ENCODE peak calls at places on chromosome 16, in nine cellular contexts. C is fibroblast of pulmonary artery; E is foreskin keratinocyte; F is CD4-positive, CD25-positive, alpha-beta regulatory T cell; L is mucosa of gallbladder; M is NCI-H2029 treated with DMSO at 0.1 percent for 48 hours; D is GM23248; N is HEK293T; W is A549. I is an unnamed sample.

GRCh38 chr16:78761427-78761826 is 662.0 kb downstream of the WWOX start:
- DNase-seq in M (no peak), D (no peak), N (no peak), L (no peak), C (no peak), E (no peak), F (no peak), W (no peak), I (no peak)

GRCh38 chr16:85321856-85322271 is 209.6 kb upstream of the CIBAR2 start:
- DNase-seq in M (no peak), C (peak; percentile 96), E (no peak), L (peak; percentile 88), N (no peak), F (no peak), W (no peak), D (peak; percentile 96), I (no peak)

GRCh38 chr16:78184554-78185183 is 85.2 kb downstream of the WWOX start:
- DNase-seq in L (no peak), D (peak; percentile 35), E (no peak), W (peak; percentile 26), C (no peak), M (peak; percentile 32), N (peak; percentile 51), F (no peak), I (no peak)

GRCh38 chr16:48687421-48688038 is 77.5 kb upstream of the N4BP1 start:
- DNase-seq in F (peak; percentile 2), M (peak; percentile 69), N (peak; percentile 75), C (peak; percentile 80), W (peak; percentile 70), E (peak; percentile 10), L (peak; percentile 44), D (peak; percentile 83), I (peak; percentile 51)

GRCh38 chr16:84115919-84116719 is 623 bp downstream of the MBTPS1 start:
- DNase-seq in M (no peak), F (no peak), C (peak; percentile 49), W (peak; percentile 36), N (no peak), D (peak; percentile 66), L (peak; percentile 49), E (peak; percentile 16), I (no peak)

GRCh38 chr16:69176033-69176780 is 10.8 kb upstream of the SNTB2 start:
- DNase-seq in D (peak; percentile 85), C (peak; percentile 68), F (no peak), M (no peak), N (no peak), L (no peak), W (no peak), E (no peak), I (no peak)

GRCh38 chr16:89009343-89010209 is 32.6 kb upstream of the CBFA2T3 start:
- DNase-seq in N (no peak), E (no peak), M (no peak), D (peak; percentile 36), L (peak; percentile 27), C (peak; percentile 34), W (no peak), F (no peak), I (no peak)

GRCh38 chr16:49875812-49876715 is 20.2 kb upstream of the ZNF423 start:
- DNase-seq in N (no peak), E (no peak), M (no peak), F (no peak), L (no peak), C (no peak), W (no peak), D (peak; percentile 33), I (no peak)

GRCh38 chr16:14682121-14682520 is 12.0 kb downstream of the PLA2G10 start:
- DNase-seq in F (no peak), C (no peak), M (no peak), L (no peak), E (no peak), W (no peak), N (no peak), D (no peak), I (no peak)

GRCh38 chr16:20675488-20676267 is 21.8 kb downstream of the ACSM1 start:
- DNase-seq in L (peak; percentile 71), N (no peak), D (peak; percentile 10), M (peak; percentile 67), F (peak; percentile 8), C (peak; percentile 44), W (no peak), E (peak; percentile 49), I (no peak)